ENCODE peak calls at places on chromosomes 11 and 22, in four cellular contexts. T, V, L and C are unnamed samples. For H3K4me1, the result is how much of the 10 kb centered on the place peaks cover.

GRCh38 chr11:43396617-43397016 is 37.9 kb downstream of the TTC17 start:
- DNase-seq in T (no peak), V (no peak), L (no peak), C (peak)

GRCh38 chr11:35980646-35981402 is 37.0 kb downstream of the LDLRAD3 start:
- DNase-seq in T (no peak), V (no peak), L (no peak), C (no peak)

GRCh38 chr11:55669376-55669775 is 7.4 kb downstream of the OR4C6 start:
- DNase-seq in T (no peak), V (no peak), L (no peak), C (no peak)

GRCh38 chr11:88454881-88455280 is 117.3 kb upstream of the CTSC start:
- DNase-seq in T (no peak), V (no peak), L (no peak), C (no peak)

GRCh38 chr22:43488937-43489336 is 77.1 kb downstream of the MPPED1 start:
- DNase-seq in T (no peak), V (no peak), L (no peak), C (no peak)

GRCh38 chr11:64204464-64204989 is 2.0 kb upstream of the FERMT3 start:
- DNase-seq in T (peak), V (peak), L (peak), C (peak)

GRCh38 chr11:73297702-73298101 is 10.4 kb upstream of the ARHGEF17 start:
- DNase-seq in T (no peak), V (no peak), L (no peak), C (no peak)

GRCh38 chr11:124778281-124778680 is 16.2 kb upstream of the ESAM start:
- DNase-seq in T (no peak), V (no peak), L (no peak), C (peak)

GRCh38 chr11:95143106-95143681 is 53.5 kb downstream of the ENDOD1 start:
- DNase-seq in T (no peak), V (no peak), L (no peak), C (no peak)

GRCh38 chr11:102147031-102147430 is 36.8 kb downstream of the YAP1 start:
- DNase-seq in T (no peak), V (no peak), L (no peak), C (no peak)

GRCh38 chr22:43998865-43999264 is 25.2 kb upstream of the PARVB start:
- DNase-seq in T (no peak), V (no peak), L (no peak), C (no peak)

GRCh38 chr22:22037740-22038139 is 55.2 kb upstream of the TOP3B start:
- DNase-seq in T (no peak), V (peak), L (peak), C (no peak)

GRCh38 chr11:31844351-31844750 is 33.2 kb upstream of the PAX6 start:
- DNase-seq in T (no peak), V (no peak), L (no peak), C (no peak)

GRCh38 chr11:68164437-68164836 is 43.2 kb upstream of the CHKA start:
- DNase-seq in T (no peak), V (no peak), L (no peak), C (no peak)

GRCh38 chr11:130144129-130144528 is 15.5 kb upstream of the ST14 start:
- DNase-seq in T (no peak), V (no peak), L (peak), C (no peak)

GRCh38 chr11:23403210-23404185 is 543.2 kb upstream of the CCDC179 start:
- DNase-seq in T (no peak), V (no peak), L (no peak), C (no peak)

GRCh38 chr11:22711212-22711770 is 44.9 kb downstream of the GAS2 start:
- DNase-seq in T (no peak), V (no peak), L (no peak), C (no peak)

GRCh38 chr11:117058761-117059233 is 39.4 kb downstream of the SIK3 start:
- DNase-seq in T (no peak), V (no peak), L (no peak), C (peak)

GRCh38 chr22:46754110-46754799 is 8.2 kb upstream of the TBC1D22A start:
- DNase-seq in T (no peak), V (peak), L (peak), C (no peak)

GRCh38 chr11:41665633-41666032 is 206.2 kb upstream of the LRRC4C start:
- DNase-seq in T (no peak), V (no peak), L (no peak), C (no peak)

GRCh38 chr11:2297623-2298030 is 4.1 kb downstream of the C11orf21 start:
- DNase-seq in T (no peak), V (no peak), L (no peak), C (no peak)

GRCh38 chr22:31739795-31740201 is 10.1 kb downstream of the PRR14L start:
- DNase-seq in T (no peak), V (no peak), L (no peak), C (no peak)

GRCh38 chr11:64844330-64845124 is at the start of gene CDC42BPG:
- DNase-seq in T (no peak), V (peak), L (peak), C (peak)

GRCh38 chr22:32661737-32662586 is 139.5 kb upstream of the TIMP3 start:
- DNase-seq in T (no peak), V (no peak), L (no peak), C (no peak)

GRCh38 chr11:123137496-123138270 is 57.4 kb downstream of the CLMP start:
- DNase-seq in T (no peak), V (no peak), L (no peak), C (peak)

GRCh38 chr11:72703281-72704008 is 29.2 kb upstream of the PDE2A start:
- DNase-seq in T (no peak), V (peak), L (no peak), C (no peak)

GRCh38 chr11:73480677-73481076 is 104.5 kb downstream of the RELT start:
- DNase-seq in T (no peak), V (no peak), L (no peak), C (no peak)

GRCh38 chr11:110524227-110524626 is 94.5 kb downstream of the FDX1 start:
- DNase-seq in T (no peak), V (no peak), L (no peak), C (no peak)

DNA sequence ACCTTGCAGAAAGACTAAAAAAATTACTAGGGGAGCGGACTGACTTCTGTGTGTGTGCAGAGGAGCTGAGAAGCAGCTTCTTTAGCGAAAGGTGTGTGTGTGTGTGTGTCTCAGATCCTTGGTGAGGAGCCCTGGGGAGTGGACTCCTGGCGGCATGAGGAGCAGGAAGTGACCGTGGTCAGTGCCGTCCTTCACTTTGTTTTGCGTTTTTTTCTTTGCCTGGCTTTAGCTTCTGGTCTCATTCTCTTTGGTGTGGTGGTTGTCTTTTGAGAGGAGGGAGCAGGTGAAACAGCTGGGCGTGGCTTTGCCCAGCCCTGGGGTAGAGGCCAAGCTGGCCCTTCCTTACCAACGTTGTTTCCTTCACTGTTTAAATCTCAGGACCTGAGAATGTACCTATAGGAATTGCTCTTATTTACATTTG is 1.9 kb downstream of the ZBED4 start:
- DNase-seq in T (no peak), V (no peak), L (no peak), C (no peak)
- TF ChIP-seq JUNB in T (no peak), V (no peak), L (no peak), C (no peak)

DNA sequence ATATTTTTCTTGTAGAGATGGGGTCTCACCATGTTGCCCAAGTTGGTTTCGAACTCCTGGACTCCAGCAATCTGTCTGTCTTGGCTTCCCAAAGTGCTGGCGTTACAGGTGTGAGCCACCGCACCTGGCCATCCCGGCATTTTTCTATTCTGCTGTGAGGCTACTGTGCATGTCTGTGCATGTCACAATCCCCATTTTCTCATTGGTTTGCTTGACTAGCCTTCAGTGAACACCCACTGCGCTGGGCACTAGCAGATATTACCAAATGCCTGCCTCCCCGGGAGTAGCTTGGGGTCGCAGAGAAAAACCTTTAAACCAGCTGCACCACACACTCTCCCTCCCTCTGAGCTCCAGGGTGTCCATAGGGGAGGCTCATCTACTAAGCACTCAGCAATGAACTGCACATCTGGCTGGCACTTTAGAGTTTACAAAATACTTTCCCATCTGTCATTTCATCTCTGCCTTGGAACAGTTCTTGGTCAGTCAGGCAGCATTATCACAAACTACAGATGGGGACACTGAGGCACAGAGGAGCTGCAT is 4.9 kb downstream of the CSNK1E start:
- DNase-seq in T (no peak), V (no peak), L (no peak), C (no peak)
- H3K4me1 ChIP-seq in T (half or more), V (under half), L (half or more), C (half or more)

DNA sequence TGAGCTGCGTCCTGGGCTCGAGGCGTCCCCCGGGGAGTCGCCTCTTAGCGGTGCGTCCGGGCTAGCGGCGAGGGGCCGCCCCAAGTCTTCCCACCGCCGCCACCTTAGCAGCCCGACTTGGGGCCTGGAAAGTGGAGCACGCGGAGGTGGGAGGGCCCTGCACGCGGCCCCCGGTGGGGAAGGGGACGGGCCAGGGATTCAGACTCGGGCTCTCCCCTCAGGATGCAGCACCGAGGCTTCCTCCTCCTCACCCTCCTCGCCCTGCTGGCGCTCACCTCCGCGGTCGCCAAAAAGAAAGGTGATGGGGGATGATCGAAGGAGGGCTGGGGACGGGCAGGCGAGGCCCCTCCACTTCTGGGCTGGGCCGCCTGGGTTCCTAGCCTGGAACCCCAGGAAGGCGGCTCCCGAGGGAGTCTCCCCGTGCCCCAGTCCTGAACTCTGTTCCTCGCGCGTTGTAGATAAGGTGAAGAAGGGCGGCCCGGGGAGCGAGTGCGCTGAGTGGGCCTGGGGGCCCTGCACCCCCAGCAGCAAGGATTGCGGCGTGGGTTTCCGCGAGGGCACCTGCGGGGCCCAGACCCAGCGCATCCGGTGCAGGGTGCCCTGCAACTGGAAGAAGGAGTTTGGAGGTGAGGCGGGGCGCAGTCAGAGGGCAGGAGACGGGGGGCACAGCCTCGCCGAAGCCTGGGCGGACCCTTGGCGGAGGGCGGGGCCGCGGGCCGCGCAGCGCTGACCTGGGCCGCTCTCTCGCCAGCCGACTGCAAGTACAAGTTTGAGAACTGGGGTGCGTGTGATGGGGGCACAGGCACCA is 571 bp downstream of the MDK start:
- DNase-seq in T (no peak), V (peak), L (no peak), C (peak)
- TF ChIP-seq EZH2 in T (no peak), V (no peak), L (no peak), C (no peak)

DNA sequence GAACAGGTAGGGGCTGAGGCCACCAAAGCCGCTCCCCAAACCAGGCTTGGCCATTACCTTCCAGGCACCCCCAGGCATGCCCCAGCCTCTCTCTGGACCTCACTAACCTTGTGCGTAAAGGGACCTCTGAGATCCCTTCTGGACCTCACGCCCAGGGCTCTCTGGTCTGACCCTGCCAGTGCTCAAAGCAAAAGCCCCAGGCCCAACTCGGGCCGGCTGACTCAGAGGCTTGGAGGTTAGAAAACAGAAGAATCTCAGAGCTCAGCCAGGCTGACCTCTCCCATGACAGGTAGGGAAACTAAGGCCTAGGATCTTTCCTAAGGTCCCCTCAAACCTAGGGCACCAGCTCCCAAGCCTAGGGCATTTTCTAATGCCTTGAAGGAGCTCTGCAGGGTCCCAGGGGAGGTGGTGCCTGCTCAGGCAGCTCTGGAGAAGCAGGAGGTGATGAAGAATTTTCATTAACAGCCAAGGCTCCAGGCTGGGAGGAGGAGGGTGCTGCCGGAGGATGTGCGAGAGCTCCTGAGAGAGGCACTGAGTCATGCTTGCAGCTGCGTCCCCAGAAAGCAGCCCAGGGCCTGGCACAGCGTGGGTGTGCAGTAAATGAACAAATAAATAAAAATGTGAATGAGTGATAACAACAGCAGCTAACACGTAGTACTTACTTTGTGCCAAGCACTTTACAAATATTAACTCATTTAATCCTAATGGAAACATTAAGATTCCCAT is 25.6 kb downstream of the ARRB1 start:
- DNase-seq in T (no peak), V (peak), L (no peak), C (no peak)
- TF ChIP-seq JUNB in T (no peak), V (no peak), L (no peak), C (no peak)

GRCh38 chr11:114063149-114063828 is 3.8 kb downstream of the ZBTB16 start:
- DNase-seq in T (no peak), V (no peak), L (no peak), C (no peak)
- H3K4me1 ChIP-seq in T (under half), V (under half), L (under half), C (under half)